ENCODE peak calls at places on chromosome 19, in five cellular contexts. I, K, M, V and F are unnamed samples.
A peak's percentile ranks its signal among the peaks of the same experiment; 100 is the strongest.

GRCh38 chr19:10866495-10866894 is 4.9 kb upstream of the CARM1 start:
- DNase-seq in I (no peak), K (no peak), M (no peak), V (no peak), F (no peak)

GRCh38 chr19:28642787-28643186 is 570.2 kb downstream of the UQCRFS1 start:
- DNase-seq in I (no peak), K (no peak), M (no peak), V (no peak), F (no peak)

GRCh38 chr19:54415208-54415900 is at the start of gene TTYH1:
- DNase-seq in I (no peak), K (peak; percentile 78), M (no peak), V (peak; percentile 66), F (no peak)

GRCh38 chr19:46611791-46612190 is 10.7 kb downstream of the CALM3 start:
- DNase-seq in I (no peak), K (no peak), M (no peak), V (no peak), F (no peak)

GRCh38 chr19:47497073-47497766 is 13.2 kb upstream of the KPTN start:
- DNase-seq in I (no peak), K (no peak), M (no peak), V (no peak), F (no peak)

GRCh38 chr19:2549701-2550191 is 73.8 kb downstream of the GADD45B start:
- DNase-seq in I (peak; percentile 64), K (no peak), M (no peak), V (no peak), F (peak; percentile 98)

GRCh38 chr19:49421039-49421877 is 2.0 kb downstream of the PTH2 start:
- DNase-seq in I (peak; percentile 56), K (peak; percentile 93), M (peak; percentile 86), V (peak; percentile 99), F (no peak)

GRCh38 chr19:54462713-54463530 is 656 bp downstream of the LENG9 start:
- DNase-seq in I (peak; percentile 74), K (peak; percentile 59), M (no peak), V (peak; percentile 81), F (peak; percentile 68)

GRCh38 chr19:45470147-45471081 is 2.6 kb downstream of the FOSB start:
- DNase-seq in I (peak; percentile 43), K (peak; percentile 50), M (peak; percentile 48), V (no peak), F (peak; percentile 80)

GRCh38 chr19:38683393-38684077 is 36.1 kb downstream of the ACTN4 start:
- DNase-seq in I (peak; percentile 92), K (no peak), M (peak; percentile 94), V (peak; percentile 95), F (peak; percentile 92)

GRCh38 chr19:53552001-53552721 is 14.2 kb downstream of the ZNF331 start:
- DNase-seq in I (no peak), K (no peak), M (no peak), V (no peak), F (no peak)

GRCh38 chr19:48169585-48169973 is 565 bp downstream of the LIG1 start:
- DNase-seq in I (peak; percentile 93), K (peak; percentile 90), M (peak; percentile 97), V (peak; percentile 98), F (peak; percentile 76)

GRCh38 chr19:30523791-30524190 is 151.6 kb downstream of the ZNF536 start:
- DNase-seq in I (no peak), K (no peak), M (no peak), V (no peak), F (no peak)

GRCh38 chr19:30227071-30227621 is 145.0 kb upstream of the ZNF536 start:
- DNase-seq in I (no peak), K (no peak), M (no peak), V (peak; percentile 63), F (no peak)

GRCh38 chr19:39645800-39646411 is 9.8 kb upstream of the LGALS16 start:
- DNase-seq in I (no peak), K (peak; percentile 77), M (no peak), V (peak; percentile 61), F (no peak)

GRCh38 chr19:22144394-22144793 is 52.4 kb downstream of the ZNF676 start:
- DNase-seq in I (no peak), K (peak; percentile 1), M (no peak), V (peak; percentile 50), F (no peak)

GRCh38 chr19:1445185-1445931 is 4.6 kb upstream of the APC2 start:
- DNase-seq in I (peak; percentile 76), K (peak; percentile 85), M (peak; percentile 71), V (peak; percentile 79), F (no peak)

GRCh38 chr19:40466219-40467006 is at the start of gene SPTBN4:
- DNase-seq in I (peak; percentile 37), K (peak; percentile 37), M (no peak), V (no peak), F (peak; percentile 99)

GRCh38 chr19:33998739-33999345 is 173.5 kb upstream of the LSM14A start:
- DNase-seq in I (no peak), K (no peak), M (peak; percentile 20), V (no peak), F (no peak)
- TF ChIP-seq CTCF in I (peak; percentile 23), K (peak; percentile 30), M (peak; percentile 60), V (no peak), F (peak; percentile 53)

GRCh38 chr19:35759697-35760096 is 1.7 kb downstream of the PROSER3 start:
- DNase-seq in I (no peak), K (no peak), M (no peak), V (no peak), F (no peak)

GRCh38 chr19:35757231-35757748 is 461 bp upstream of the HSPB6 start:
- DNase-seq in I (peak; percentile 70), K (peak; percentile 29), M (no peak), V (peak; percentile 52), F (no peak)

GRCh38 chr19:35756373-35757230 is at the start of gene HSPB6:
- DNase-seq in I (peak; percentile 51), K (no peak), M (no peak), V (peak; percentile 70), F (no peak)

GRCh38 chr19:35755550-35756371 is 1.1 kb downstream of the HSPB6 start:
- DNase-seq in I (peak; percentile 73), K (peak; percentile 53), M (no peak), V (peak; percentile 23), F (no peak)

DNA sequence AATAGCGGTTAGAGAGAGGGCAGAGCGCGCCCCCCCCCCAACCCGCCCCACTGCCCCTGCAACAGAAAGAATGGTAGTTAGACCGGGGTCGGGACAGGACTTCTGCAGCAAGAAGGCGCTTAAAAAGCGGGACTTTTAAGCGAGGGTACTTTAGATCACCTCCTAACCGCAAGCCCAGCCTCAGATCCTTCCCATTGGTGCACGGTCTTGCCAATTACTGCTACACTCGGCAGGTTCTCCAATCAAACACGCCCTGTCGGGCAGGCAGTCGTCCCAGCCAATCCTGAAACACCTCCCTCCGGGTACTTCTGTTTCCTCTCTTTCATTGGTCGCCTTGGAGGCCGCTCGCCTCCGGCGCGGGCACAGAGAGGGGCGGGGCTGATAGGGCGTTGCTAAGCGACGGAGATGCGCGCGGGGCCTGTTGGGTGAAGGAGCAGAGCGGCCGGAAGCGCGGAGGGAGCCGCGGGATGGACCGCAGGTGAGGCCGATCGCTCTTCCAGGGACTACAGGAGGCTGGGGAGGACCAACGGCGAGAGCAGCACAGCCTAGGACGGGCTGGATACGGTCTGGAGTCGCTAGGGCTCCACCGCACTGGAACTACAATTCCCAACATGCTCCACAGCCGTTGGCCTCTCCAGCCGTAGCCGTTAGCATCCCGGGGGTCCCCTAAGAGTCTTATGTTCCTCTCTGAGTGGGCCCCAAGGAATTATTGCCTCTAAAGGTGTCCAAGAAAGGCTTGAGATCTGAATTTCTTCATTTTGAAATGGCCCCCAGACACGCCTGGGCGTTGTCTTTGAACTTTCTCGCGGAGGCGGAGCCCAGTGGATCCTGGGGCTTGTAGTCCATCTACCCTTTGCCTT is at the start of gene PROSER3:
- DNase-seq in I (peak; percentile 98), K (peak; percentile 97), M (peak; percentile 99), V (peak; percentile 99), F (peak; percentile 99)
- TF ChIP-seq CTCF in I (no peak), K (no peak), M (no peak), V (no peak), F (no peak)

GRCh38 chr19:6059396-6059947 is 50.8 kb downstream of the RFX2 start:
- DNase-seq in I (no peak), K (no peak), M (no peak), V (no peak), F (no peak)
- TF ChIP-seq CTCF in I (no peak), K (no peak), M (no peak), V (no peak), F (no peak)

GRCh38 chr19:13366529-13367143 is 139.6 kb downstream of the CACNA1A start:
- DNase-seq in I (no peak), K (peak; percentile 4), M (peak; percentile 58), V (peak; percentile 82), F (no peak)
- TF ChIP-seq CTCF in I (no peak), K (peak; percentile 50), M (peak; percentile 55), V (peak; percentile 72), F (no peak)

GRCh38 chr19:51407631-51408131 is 9.8 kb downstream of the SIGLEC10 start:
- DNase-seq in I (no peak), K (no peak), M (peak; percentile 39), V (peak; percentile 79), F (no peak)
- TF ChIP-seq CTCF in I (peak; percentile 43), K (peak; percentile 50), M (no peak), V (peak; percentile 74), F (peak; percentile 32)

GRCh38 chr19:19134687-19135158 is 3.6 kb downstream of the TMEM161A start:
- DNase-seq in I (peak; percentile 34), K (peak; percentile 54), M (no peak), V (peak; percentile 93), F (no peak)
- TF ChIP-seq CTCF in I (no peak), K (no peak), M (no peak), V (peak; percentile 39), F (no peak)

GRCh38 chr19:4374451-4375163 is 25.7 kb downstream of the SH3GL1 start:
- DNase-seq in I (peak; percentile 74), K (no peak), M (peak; percentile 71), V (no peak), F (peak; percentile 87)
- TF ChIP-seq CTCF in I (no peak), K (no peak), M (no peak), V (peak; percentile 24), F (no peak)

DNA sequence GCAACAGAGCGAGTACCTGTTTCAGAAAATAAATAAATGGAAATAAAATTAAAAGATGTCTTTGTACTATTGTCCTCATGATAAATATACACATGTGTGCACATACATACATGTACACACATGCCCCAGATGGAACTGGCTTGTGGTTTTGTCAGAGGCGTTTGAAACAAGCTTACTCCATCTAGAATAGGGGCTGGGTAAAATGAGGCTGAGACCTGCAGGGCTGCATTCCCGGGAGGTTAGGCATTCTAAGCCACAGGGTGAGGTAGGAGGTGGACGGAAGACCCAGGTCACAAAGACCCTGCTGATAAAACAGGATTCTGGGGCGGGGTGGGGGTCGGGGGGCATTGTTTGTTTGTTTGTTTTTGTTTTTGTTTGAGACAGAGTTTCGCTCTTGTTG is 8.1 kb upstream of the SIN3B start:
- DNase-seq in I (no peak), K (no peak), M (no peak), V (no peak), F (no peak)
- TF ChIP-seq CTCF in I (no peak), K (no peak), M (no peak), V (no peak), F (no peak)